ENCODE peak calls at places on chromosomes 5 and 9, in four cellular contexts. U, K, F and O are unnamed samples.

GRCh38 chr5:74240783-74241750 is 399.5 kb downstream of the ENC1 start:
- DNase-seq in U (no peak), K (no peak), F (peak), O (peak)

GRCh38 chr5:124394700-124395099 is 351.7 kb downstream of the ZNF608 start:
- DNase-seq in U (no peak), K (no peak), F (no peak), O (no peak)

GRCh38 chr5:55593115-55593472 is 58.3 kb upstream of the PLPP1 start:
- DNase-seq in U (no peak), K (no peak), F (no peak), O (peak)

GRCh38 chr9:109158656-109159055 is 8.4 kb downstream of the FRRS1L start:
- DNase-seq in U (no peak), K (no peak), F (no peak), O (no peak)

GRCh38 chr9:6978591-6978990 is 220.8 kb downstream of the KDM4C start:
- DNase-seq in U (peak), K (no peak), F (no peak), O (no peak)

GRCh38 chr5:72427488-72428437 is 79.4 kb downstream of the ZNF366 start:
- DNase-seq in U (no peak), K (no peak), F (no peak), O (no peak)

GRCh38 chr5:55441107-55441771 is 93.5 kb downstream of the PLPP1 start:
- DNase-seq in U (no peak), K (no peak), F (no peak), O (no peak)

GRCh38 chr5:122183098-122183794 is 53.9 kb downstream of the ZNF474 start:
- DNase-seq in U (peak), K (no peak), F (no peak), O (no peak)

GRCh38 chr9:115018547-115019435 is 88.4 kb upstream of the TNFSF8 start:
- DNase-seq in U (no peak), K (no peak), F (no peak), O (no peak)

GRCh38 chr9:19967567-19968459 is 179.0 kb upstream of the SLC24A2 start:
- DNase-seq in U (no peak), K (peak), F (no peak), O (no peak)

GRCh38 chr5:39016587-39017275 is 57.5 kb downstream of the RICTOR start:
- DNase-seq in U (no peak), K (no peak), F (no peak), O (no peak)

GRCh38 chr9:77440057-77440456 is 208.1 kb downstream of the GNA14 start:
- DNase-seq in U (no peak), K (no peak), F (no peak), O (peak)

GRCh38 chr9:131320031-131320685 is 30.6 kb downstream of the PLPP7 start:
- DNase-seq in U (no peak), K (no peak), F (no peak), O (no peak)

GRCh38 chr5:2393556-2393955 is 357.9 kb downstream of the IRX2 start:
- DNase-seq in U (no peak), K (no peak), F (no peak), O (no peak)

GRCh38 chr9:129263836-129264235 is 85.8 kb upstream of the IER5L start:
- DNase-seq in U (no peak), K (no peak), F (no peak), O (no peak)

GRCh38 chr5:83927140-83927733 is 206.6 kb upstream of the HAPLN1 start:
- DNase-seq in U (peak), K (peak), F (peak), O (peak)

GRCh38 chr9:12694013-12694412 is 828 bp downstream of the TYRP1 start:
- DNase-seq in U (no peak), K (no peak), F (no peak), O (no peak)

GRCh38 chr5:35436441-35437057 is 181.1 kb upstream of the SPEF2 start:
- DNase-seq in U (peak), K (peak), F (peak), O (peak)

GRCh38 chr9:131020388-131020787 is 11.4 kb downstream of the LAMC3 start:
- DNase-seq in U (no peak), K (no peak), F (no peak), O (no peak)

GRCh38 chr5:146753618-146754123 is 124.9 kb downstream of the PPP2R2B start:
- DNase-seq in U (no peak), K (no peak), F (no peak), O (peak)

GRCh38 chr9:33637881-33638280 is 113.8 kb downstream of the ANKRD18B start:
- DNase-seq in U (no peak), K (no peak), F (no peak), O (no peak)

GRCh38 chr5:83077662-83078261 is 415 bp downstream of the XRCC4 start:
- DNase-seq in U (peak), K (no peak), F (peak), O (no peak)

GRCh38 chr5:56817306-56817986 is 2.1 kb downstream of the MAP3K1 start:
- DNase-seq in U (peak), K (peak), F (no peak), O (no peak)

GRCh38 chr9:115353681-115354080 is 235.7 kb upstream of the TNC start:
- DNase-seq in U (no peak), K (no peak), F (no peak), O (no peak)

GRCh38 chr5:14407746-14408175 is 173.8 kb upstream of the OTULINL start:
- DNase-seq in U (no peak), K (no peak), F (no peak), O (no peak)

GRCh38 chr9:91905958-91906585 is 44.0 kb downstream of the ROR2 start:
- DNase-seq in U (peak), K (peak), F (peak), O (peak)

GRCh38 chr5:141778683-141779082 is 96.7 kb upstream of the ARAP3 start:
- DNase-seq in U (no peak), K (no peak), F (no peak), O (no peak)

GRCh38 chr9:123787411-123787810 is 142.5 kb downstream of the DENND1A start:
- DNase-seq in U (no peak), K (no peak), F (no peak), O (no peak)

GRCh38 chr9:133184971-133185370 is 21.3 kb upstream of the GBGT1 start:
- DNase-seq in U (peak), K (peak), F (peak), O (peak)

GRCh38 chr9:122201641-122202040 is 27.1 kb downstream of the LHX6 start:
- DNase-seq in U (no peak), K (no peak), F (no peak), O (no peak)

GRCh38 chr5:149810856-149811255 is 80.7 kb downstream of the PPARGC1B start:
- DNase-seq in U (no peak), K (no peak), F (no peak), O (no peak)

GRCh38 chr9:7226007-7226670 is 468.4 kb downstream of the KDM4C start:
- DNase-seq in U (no peak), K (no peak), F (no peak), O (no peak)

GRCh38 chr5:180007582-180007981 is 64.0 kb downstream of the RNF130 start:
- DNase-seq in U (no peak), K (no peak), F (peak), O (peak)

GRCh38 chr9:112689341-112689740 is 28.6 kb downstream of the INIP start:
- DNase-seq in U (no peak), K (no peak), F (no peak), O (no peak)

GRCh38 chr5:131209506-131210191 is 38.9 kb downstream of the LYRM7 start:
- DNase-seq in U (no peak), K (peak), F (peak), O (peak)

GRCh38 chr5:33244441-33245150 is 196.2 kb upstream of the TARS1 start:
- DNase-seq in U (no peak), K (no peak), F (no peak), O (no peak)

GRCh38 chr5:20972419-20972925 is 984.5 kb upstream of the CDH18 start:
- DNase-seq in U (peak), K (peak), F (peak), O (peak)